ENCODE peak calls at places on chromosomes 7 and 10, in five cellular contexts. B is AG10803, M is HFF-Myc, E is tibial artery, O is esophagus squamous epithelium. P is an unnamed sample.

GRCh38 chr7:44639701-44640321 is 33.4 kb downstream of the OGDH start:
- DNase-seq in E (no peak), O (no peak), M (peak; percentile 84), B (peak; percentile 78), P (peak; percentile 92)

GRCh38 chr10:120422459-120422858 is 34.6 kb upstream of the PLPP4 start:
- DNase-seq in O (no peak), M (peak; percentile 35), E (no peak), B (peak; percentile 91), P (peak; percentile 62)

GRCh38 chr7:6234384-6234783 is 38.0 kb downstream of the CYTH3 start:
- DNase-seq in O (no peak), M (no peak), E (no peak), B (no peak), P (no peak)

GRCh38 chr10:13219685-13220670 is 14.2 kb downstream of the UCMA start:
- DNase-seq in O (no peak), B (peak; percentile 5), E (peak; percentile 6), M (peak; percentile 2), P (no peak)

GRCh38 chr10:77269163-77269562 is 368.4 kb downstream of the KCNMA1 start:
- DNase-seq in O (no peak), B (no peak), M (no peak), E (no peak), P (no peak)

GRCh38 chr10:62380002-62380401 is 5.8 kb downstream of the ZNF365 start:
- DNase-seq in E (no peak), O (no peak), M (peak; percentile 76), B (peak; percentile 64), P (peak; percentile 80)

GRCh38 chr10:114719311-114719710 is 61.2 kb upstream of the ABLIM1 start:
- DNase-seq in B (no peak), M (no peak), E (no peak), O (no peak), P (no peak)

GRCh38 chr10:100186253-100186780 is 488 bp upstream of the ERLIN1 start:
- DNase-seq in E (peak; percentile 68), B (peak; percentile 56), M (no peak), O (no peak), P (peak; percentile 70)

GRCh38 chr7:103439661-103440060 is 6.3 kb downstream of the SLC26A5 start:
- DNase-seq in B (no peak), O (no peak), E (no peak), M (no peak), P (no peak)

GRCh38 chr7:34039033-34039432 is 133.7 kb downstream of the BMPER start:
- DNase-seq in E (no peak), M (no peak), B (peak; percentile 95), O (no peak), P (peak; percentile 51)

GRCh38 chr10:102605712-102606111 is 38.6 kb upstream of the TRIM8 start:
- DNase-seq in B (peak; percentile 66), O (no peak), M (no peak), E (no peak), P (no peak)

GRCh38 chr7:142412551-142413193 is 154.8 kb upstream of the PRSS58 start:
- DNase-seq in B (peak; percentile 64), E (no peak), M (peak; percentile 32), O (no peak), P (peak; percentile 77)

GRCh38 chr10:98158576-98158975 is 24.1 kb downstream of the R3HCC1L start:
- DNase-seq in O (no peak), M (no peak), E (no peak), B (no peak), P (no peak)

GRCh38 chr7:42097756-42098155 is 139.3 kb downstream of the GLI3 start:
- DNase-seq in O (no peak), E (no peak), M (peak; percentile 54), B (peak; percentile 88), P (peak; percentile 96)

GRCh38 chr10:82961864-82962263 is 1086.9 kb downstream of the NRG3 start:
- DNase-seq in O (no peak), E (no peak), B (no peak), M (no peak), P (no peak)

GRCh38 chr10:78817361-78817760 is 251.4 kb upstream of the ZMIZ1 start:
- DNase-seq in E (no peak), B (peak; percentile 46), O (no peak), M (no peak), P (peak; percentile 75)

GRCh38 chr10:124705021-124705740 is 39.0 kb downstream of the FAM53B start:
- DNase-seq in O (no peak), M (no peak), E (no peak), B (no peak), P (no peak)

GRCh38 chr10:89032141-89032814 is 41.7 kb downstream of the FAS start:
- DNase-seq in E (no peak), O (no peak), B (peak; percentile 76), M (no peak), P (peak; percentile 74)

GRCh38 chr10:17123062-17123661 is 6.4 kb downstream of the CUBN start:
- DNase-seq in E (no peak), M (peak; percentile 72), B (peak; percentile 79), O (no peak), P (peak; percentile 80)

GRCh38 chr7:108716783-108717182 is 147.1 kb downstream of the DNAJB9 start:
- DNase-seq in E (no peak), O (no peak), M (no peak), B (peak; percentile 1), P (peak; percentile 7)

GRCh38 chr10:43712821-43713584 is 64.3 kb upstream of the ZNF32 start:
- DNase-seq in O (no peak), B (no peak), E (no peak), M (no peak), P (no peak)

GRCh38 chr10:17077251-17077904 is 52.2 kb downstream of the CUBN start:
- DNase-seq in O (no peak), M (no peak), B (peak; percentile 73), E (no peak), P (peak; percentile 52)

GRCh38 chr10:78621183-78621789 is 447.5 kb upstream of the ZMIZ1 start:
- DNase-seq in M (no peak), B (no peak), O (no peak), E (no peak), P (peak; percentile 19)

GRCh38 chr10:44931621-44932337 is 20.6 kb downstream of the TMEM72 start:
- DNase-seq in O (no peak), B (no peak), E (no peak), M (no peak), P (no peak)

GRCh38 chr7:39811161-39811614 is 138.9 kb upstream of the CDK13 start:
- DNase-seq in M (no peak), E (no peak), O (no peak), B (peak; percentile 40), P (peak; percentile 44)

GRCh38 chr7:141697211-141697871 is 4.6 kb downstream of the DENND11 start:
- DNase-seq in O (no peak), M (no peak), E (no peak), B (peak; percentile 37), P (no peak)

GRCh38 chr7:4162845-4163564 is 519.1 kb upstream of the FOXK1 start:
- DNase-seq in M (no peak), E (no peak), O (no peak), B (no peak), P (no peak)

GRCh38 chr7:151233111-151233701 is 923 bp downstream of the CHPF2 start:
- DNase-seq in E (peak; percentile 78), B (peak; percentile 75), M (peak; percentile 35), O (no peak), P (peak; percentile 85)

GRCh38 chr10:20892011-20892585 is 5.0 kb downstream of the NEBL start:
- DNase-seq in B (no peak), O (no peak), E (no peak), M (no peak), P (peak; percentile 3)

GRCh38 chr7:90626011-90626410 is 29.9 kb downstream of the CDK14 start:
- DNase-seq in M (no peak), B (peak; percentile 51), O (no peak), E (no peak), P (peak; percentile 68)

GRCh38 chr7:150903627-150904026 is 51.3 kb downstream of the AOC1 start:
- DNase-seq in B (peak; percentile 47), E (no peak), M (no peak), O (no peak), P (peak; percentile 6)

DNA sequence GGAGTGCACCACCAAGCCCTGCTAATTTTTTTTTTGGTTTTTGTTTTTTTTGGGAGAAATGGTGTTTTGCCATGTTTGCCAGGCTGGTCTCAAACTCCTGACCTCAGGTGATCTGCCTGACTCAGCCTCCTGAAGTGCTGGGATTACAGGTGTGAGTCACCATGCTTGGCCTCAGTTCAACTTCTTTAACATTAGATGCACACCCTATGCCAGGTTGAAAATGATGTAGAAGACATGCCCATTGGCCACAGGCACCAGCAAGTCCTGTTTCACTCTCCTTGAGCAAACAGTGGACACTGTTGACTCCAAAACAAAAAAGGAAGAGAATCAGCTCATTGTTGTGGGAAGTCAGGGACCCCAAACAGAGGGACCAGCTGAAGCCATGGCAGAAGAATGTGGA is 1205.3 kb downstream of the REEP3 start:
- DNase-seq in M (no peak), E (no peak), B (no peak), O (no peak), P (no peak)
- TF ChIP-seq CTCF in M (no peak), E (no peak), B (no peak), O (no peak), P (no peak)

DNA sequence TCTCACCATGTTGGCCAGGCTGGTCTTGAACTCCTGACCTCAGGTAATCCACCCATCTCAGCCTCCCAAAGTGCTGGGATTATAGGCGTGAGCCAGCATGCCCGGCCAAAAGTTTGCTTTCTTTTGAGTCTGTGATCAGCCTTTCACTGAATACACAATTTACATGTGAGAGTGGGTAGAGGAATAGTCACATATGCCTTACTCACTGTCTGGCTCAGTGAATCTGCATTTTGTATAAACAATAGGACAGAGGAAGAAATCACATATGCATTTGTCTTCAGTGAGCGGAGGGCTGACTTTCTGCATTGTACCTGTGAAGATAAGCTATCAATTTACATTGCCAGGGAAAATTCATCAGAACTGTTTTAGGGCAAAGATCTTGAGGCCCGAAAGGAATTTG is 2.5 kb upstream of the TECPR1 start:
- DNase-seq in M (no peak), E (no peak), O (no peak), B (no peak), P (no peak)
- H3K4me3 ChIP-seq in M (no peak overlapping the region), E (no peak overlapping the region), O (no peak overlapping the region), B (no peak overlapping the region), P (no peak overlapping the region)

DNA sequence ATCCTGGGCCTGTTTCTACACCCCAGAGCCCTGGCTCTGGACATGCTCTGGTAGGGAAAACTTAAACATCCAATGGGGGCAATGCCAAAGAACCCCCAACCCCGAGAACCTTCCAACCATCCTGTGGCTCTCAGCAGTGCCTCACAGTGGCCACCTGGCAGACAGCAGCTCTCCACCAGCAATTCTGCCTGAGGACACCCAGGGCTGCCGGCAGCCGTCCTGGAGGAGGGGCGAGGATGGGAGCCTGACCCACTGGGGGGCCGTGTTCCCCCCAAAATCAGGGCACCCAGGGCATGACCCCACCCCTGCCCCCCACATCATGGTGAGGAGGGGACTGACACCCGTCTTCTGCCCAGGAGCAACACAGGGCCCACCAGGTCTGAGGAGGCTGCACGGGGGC is 32.7 kb downstream of the DPYSL4 start:
- DNase-seq in E (no peak), B (no peak), M (no peak), O (no peak), P (no peak)
- TF ChIP-seq CTCF in E (no peak), B (no peak), M (peak; percentile 17), O (no peak), P (peak; percentile 25)

GRCh38 chr10:7260912-7261700 is 149.7 kb downstream of the SFMBT2 start:
- DNase-seq in E (no peak), B (no peak), O (no peak), M (no peak), P (peak; percentile 25)

GRCh38 chr10:7264313-7264741 is 146.5 kb downstream of the SFMBT2 start:
- DNase-seq in E (no peak), B (no peak), O (no peak), M (no peak), P (peak; percentile 5)

GRCh38 chr10:7260412-7260900 is 150.4 kb downstream of the SFMBT2 start:
- DNase-seq in E (peak; percentile 83), M (peak; percentile 7), O (peak; percentile 3), B (peak; percentile 89), P (peak; percentile 100)

GRCh38 chr10:7258948-7259523 is 151.8 kb downstream of the SFMBT2 start:
- DNase-seq in M (no peak), E (no peak), O (no peak), B (no peak), P (no peak)
- H3K4me3 ChIP-seq in M (no peak overlapping the region), E (no peak overlapping the region), O (no peak overlapping the region), B (no peak overlapping the region), P (no peak overlapping the region)